ENCODE peak calls at places on chromosomes 13 and 19, in four cellular contexts. W is K562, G is HCT116, B is H1. C is an unnamed sample.

GRCh38 chr13:42272115-42272756 is at the start of gene AKAP11:
- DNase-seq in W (no peak), G (no peak), B (no peak), C (peak; percentile 15)

GRCh38 chr19:40229484-40229883 is 3.0 kb upstream of the CCNP start:
- DNase-seq in W (no peak), G (no peak), B (no peak), C (no peak)

GRCh38 chr13:114148521-114148855 is 16.1 kb upstream of the RASA3 start:
- DNase-seq in W (no peak), G (no peak), B (no peak), C (no peak)

GRCh38 chr13:80502359-80502758 is 161.4 kb upstream of the SPRY2 start:
- DNase-seq in W (no peak), G (no peak), B (no peak), C (no peak)

GRCh38 chr19:6248341-6248740 is 31.4 kb downstream of the MLLT1 start:
- DNase-seq in W (no peak), G (no peak), B (no peak), C (no peak)

GRCh38 chr19:33394006-33394722 is 20.7 kb downstream of the CEBPG start:
- DNase-seq in W (no peak), G (no peak), B (no peak), C (peak; percentile 55)

GRCh38 chr19:39969266-39969665 is 1.7 kb upstream of the PSMC4 start:
- DNase-seq in W (no peak), G (no peak), B (no peak), C (peak; percentile 14)

GRCh38 chr19:49536921-49537462 is 9.2 kb downstream of the RCN3 start:
- DNase-seq in W (no peak), G (no peak), B (no peak), C (no peak)

GRCh38 chr19:39471756-39472536 is 8.7 kb upstream of the TIMM50 start:
- DNase-seq in W (no peak), G (no peak), B (no peak), C (no peak)

GRCh38 chr13:99948907-99949656 is 22.5 kb downstream of the ZIC5 start:
- DNase-seq in W (no peak), G (no peak), B (no peak), C (no peak)

GRCh38 chr19:32469796-32470195 is 64.2 kb downstream of the DPY19L3 start:
- DNase-seq in W (no peak), G (no peak), B (no peak), C (no peak)

GRCh38 chr13:101654916-101655315 is 202.4 kb downstream of the ITGBL1 start:
- DNase-seq in W (no peak), G (no peak), B (no peak), C (no peak)

GRCh38 chr19:12946092-12946845 is 607 bp downstream of the RAD23A start:
- DNase-seq in W (peak; percentile 88), G (peak; percentile 41), B (peak; percentile 68), C (peak; percentile 71)

GRCh38 chr19:4707956-4708650 is 15.5 kb downstream of the DPP9 start:
- DNase-seq in W (no peak), G (no peak), B (no peak), C (no peak)

GRCh38 chr13:113970810-113971470 is 2.9 kb downstream of the C13orf46 start:
- DNase-seq in W (no peak), G (no peak), B (no peak), C (no peak)

DNA sequence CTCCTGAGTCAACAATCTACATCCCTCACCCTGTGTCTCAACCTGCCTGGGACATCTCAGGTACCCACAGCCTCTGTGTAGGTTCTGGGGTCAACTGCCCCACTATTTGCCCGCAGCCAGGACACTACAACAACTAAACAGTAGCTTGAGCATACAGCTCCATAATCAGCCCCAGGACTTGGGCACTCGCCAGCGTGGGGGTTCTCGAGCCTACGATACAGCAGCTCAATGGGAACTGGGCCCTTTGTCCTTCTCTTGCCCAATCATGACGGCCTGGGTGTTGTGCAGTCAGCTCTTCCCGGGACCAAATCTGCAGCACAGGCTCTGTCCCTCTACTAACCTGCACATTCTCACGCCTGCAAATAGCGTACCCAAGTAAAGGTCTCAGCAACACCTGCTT is 1.3 kb downstream of the ZNF180 start:
- DNase-seq in W (no peak), G (no peak), B (no peak), C (no peak)
- TF ChIP-seq FOSL1 in W (no peak), G (no peak), B (no peak), C (no peak)

GRCh38 chr19:51614789-51615188 is 15.4 kb downstream of the SIGLEC5 start:
- DNase-seq in W (no peak), G (no peak), B (no peak), C (no peak)
- TF ChIP-seq FOSL1 in W (no peak), G (no peak), B (no peak), C (no peak)

GRCh38 chr13:29733069-29733700 is 117.2 kb downstream of the UBL3 start:
- DNase-seq in W (no peak), G (no peak), B (no peak), C (no peak)
- TF ChIP-seq FOSL1 in W (peak; percentile 19), G (no peak), B (no peak), C (no peak)

GRCh38 chr13:53237696-53238095 is 209.1 kb downstream of the OLFM4 start:
- DNase-seq in W (no peak), G (no peak), B (no peak), C (no peak)

GRCh38 chr13:53238241-53238640 is 209.6 kb downstream of the OLFM4 start:
- DNase-seq in W (no peak), G (no peak), B (no peak), C (no peak)

GRCh38 chr13:53240316-53240715 is 211.7 kb downstream of the OLFM4 start:
- DNase-seq in W (no peak), G (no peak), B (no peak), C (no peak)

GRCh38 chr13:53242015-53242414 is 213.4 kb downstream of the OLFM4 start:
- DNase-seq in W (no peak), G (no peak), B (no peak), C (no peak)
- TF ChIP-seq FOSL1 in W (no peak), G (no peak), B (no peak), C (no peak)

DNA sequence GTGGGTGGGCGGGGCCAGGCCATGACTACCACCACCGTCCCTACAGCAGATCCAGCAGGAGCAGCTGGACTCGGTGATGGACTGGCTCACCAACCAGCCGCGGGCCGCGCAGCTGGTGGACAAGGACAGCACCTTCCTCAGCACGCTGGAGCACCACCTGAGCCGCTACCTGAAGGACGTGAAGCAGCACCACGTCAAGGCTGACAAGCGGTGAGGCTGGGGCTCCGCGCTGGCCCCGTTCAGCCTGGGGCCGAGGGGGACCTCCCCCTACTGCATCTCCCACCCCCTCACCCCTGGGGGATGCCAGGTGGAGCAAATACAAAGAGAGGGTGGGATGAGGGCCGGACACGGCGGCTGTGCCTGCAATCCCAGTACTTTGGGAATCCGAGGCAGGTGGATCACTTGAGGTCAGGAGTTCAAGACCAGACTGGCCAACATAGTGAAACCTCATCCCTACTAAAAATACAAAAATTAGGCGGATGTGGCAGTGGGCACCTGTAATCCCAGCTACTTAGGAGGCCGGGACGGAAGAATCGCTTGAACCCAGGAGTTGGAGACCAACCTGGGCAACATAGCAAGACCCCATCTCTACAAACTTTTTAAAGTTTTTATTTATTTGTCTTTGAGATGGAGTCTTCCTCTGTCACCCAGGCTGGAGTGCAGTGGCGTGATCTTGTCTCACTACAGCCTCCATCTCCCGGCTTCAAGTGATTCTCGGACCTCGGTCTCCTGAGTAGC is 18.1 kb upstream of the CELF5 start:
- DNase-seq in W (no peak), G (no peak), B (no peak), C (no peak)
- TF ChIP-seq FOSL1 in W (no peak), G (no peak), B (no peak), C (no peak)

DNA sequence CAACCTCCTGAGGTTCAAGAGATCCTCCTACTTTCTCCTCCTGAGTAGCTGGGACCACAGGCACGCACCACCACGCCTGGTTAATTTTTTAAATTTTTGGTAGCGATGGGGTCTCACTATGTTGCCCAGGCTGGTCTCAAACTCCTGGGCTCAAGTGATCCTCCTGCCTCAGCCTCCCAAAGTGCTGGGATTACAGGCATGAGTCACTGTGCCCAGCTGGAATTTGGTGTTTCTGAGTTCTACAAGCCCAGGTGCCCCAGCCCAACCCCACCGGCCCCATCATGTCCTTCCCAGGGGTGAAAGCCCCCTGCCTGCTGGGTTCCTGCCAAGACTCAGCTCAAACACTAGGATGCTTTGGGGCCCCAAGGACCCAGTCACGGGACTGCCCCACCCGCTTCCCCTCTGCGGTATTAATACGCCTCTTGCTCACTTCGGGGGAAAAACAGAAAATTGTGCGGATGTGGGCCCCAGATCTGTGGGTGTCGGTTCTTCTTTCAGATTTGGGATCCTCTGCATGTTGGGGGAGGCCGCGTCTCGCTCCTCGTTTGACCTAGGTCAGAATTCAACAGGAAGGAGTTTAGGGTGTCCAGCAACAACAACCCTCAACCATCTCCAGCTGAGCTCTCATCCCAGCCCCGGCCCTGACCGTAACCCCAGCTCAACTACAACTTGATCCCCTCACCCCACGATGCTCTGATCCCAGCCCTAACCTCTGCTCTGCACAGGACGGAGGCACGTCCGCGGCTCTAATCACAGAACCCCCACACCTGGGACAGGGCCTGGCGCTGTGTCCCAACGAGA is 3.7 kb upstream of the FCER2 start:
- DNase-seq in W (no peak), G (no peak), B (no peak), C (no peak)
- TF ChIP-seq FOSL1 in W (no peak), G (no peak), B (no peak), C (no peak)

C was measured in HepG2.